ENCODE peak calls at places on chromosomes 4 and X, in six cellular contexts. W is fibroblast of mammary gland, D is dorsolateral prefrontal cortex, Y is BJ, C is GM12865, K is GM23248. A is an unnamed sample.

GRCh38 chrX:21166302-21166982 is 207.8 kb upstream of the CNKSR2 start:
- DNase-seq in D (no peak), Y (no peak), C (no peak), K (peak; percentile 54), W (peak; percentile 9), A (peak; percentile 9)

GRCh38 chr4:129839687-129840086 is 743.7 kb downstream of the C4orf33 start:
- DNase-seq in Y (no peak), D (no peak), W (peak; percentile 23), K (no peak), C (no peak), A (no peak)

GRCh38 chrX:13000311-13000811 is 25.5 kb downstream of the TMSB4X start:
- DNase-seq in C (peak; percentile 82), D (no peak), Y (no peak), W (no peak), K (no peak), A (no peak)

GRCh38 chr4:163367651-163368050 is 24.0 kb downstream of the NPY5R start:
- DNase-seq in C (no peak), D (no peak), Y (no peak), W (no peak), K (peak; percentile 2), A (no peak)

GRCh38 chr4:22668301-22668700 is 24.4 kb upstream of the GBA3 start:
- DNase-seq in K (peak; percentile 41), W (peak; percentile 66), Y (peak; percentile 46), C (peak; percentile 15), D (no peak), A (no peak)

GRCh38 chr4:154529737-154530136 is 20.5 kb downstream of the PLRG1 start:
- DNase-seq in Y (no peak), W (peak; percentile 27), K (no peak), C (no peak), D (no peak), A (no peak)

GRCh38 chr4:28443786-28444412 is 1583.3 kb downstream of the STIM2 start:
- DNase-seq in W (peak; percentile 58), Y (no peak), D (no peak), K (peak; percentile 36), C (no peak), A (no peak)

GRCh38 chr4:48905363-48906015 is 1.1 kb downstream of the OCIAD2 start:
- DNase-seq in W (peak; percentile 73), C (no peak), Y (no peak), K (peak; percentile 58), D (no peak), A (peak; percentile 81)

GRCh38 chr4:41212221-41213203 is 1.8 kb downstream of the APBB2 start:
- DNase-seq in C (peak; percentile 80), W (peak; percentile 78), K (peak; percentile 77), Y (no peak), D (no peak), A (no peak)
- H3K4me3 ChIP-seq in C (peak overlapping the region; percentile 83), W (peak overlapping the region; percentile 95), K (peak overlapping the region; percentile 87), Y (peak overlapping the region; percentile 77), D (peak overlapping the region; percentile 86), A (peak overlapping the region; percentile 65)

DNA sequence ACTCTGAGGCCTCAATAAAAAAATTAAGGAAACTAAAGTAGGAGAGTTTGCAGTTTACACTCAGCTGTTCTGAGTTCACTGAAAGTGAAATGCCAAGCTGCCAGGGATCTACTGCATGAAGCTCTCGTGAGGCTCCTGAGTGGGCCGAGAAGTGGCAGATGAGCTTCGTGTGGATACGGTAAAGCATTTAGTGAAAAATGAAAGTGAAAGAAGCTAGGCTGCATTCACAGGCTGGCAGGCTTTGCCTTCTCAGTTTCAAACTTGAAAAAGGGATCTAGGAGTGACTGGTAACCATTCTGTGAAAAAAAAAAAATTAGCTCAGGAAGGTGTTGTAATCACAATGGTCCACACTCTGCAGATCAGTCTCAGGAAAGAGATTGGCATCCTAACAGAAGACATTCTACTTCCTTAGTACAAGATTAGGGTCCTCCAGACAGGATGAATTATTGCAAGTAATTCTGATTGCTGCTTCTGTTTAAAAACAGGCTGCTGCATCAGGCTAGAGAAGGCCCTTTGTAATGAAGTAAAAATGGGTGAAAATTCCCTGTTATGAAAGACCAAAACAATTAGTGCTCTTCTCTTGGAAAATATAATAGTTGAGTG is 679.9 kb downstream of the RPA4 start:
- DNase-seq in D (no peak), W (peak; percentile 61), Y (peak; percentile 14), C (peak; percentile 81), K (peak; percentile 78), A (peak; percentile 22)
- H3K4me3 ChIP-seq in D (peak overlapping the region; percentile 27), W (no peak overlapping the region), Y (peak overlapping the region; percentile 11), C (peak overlapping the region; percentile 37), K (peak overlapping the region; percentile 68), A (peak overlapping the region; percentile 21)

GRCh38 chr4:148041606-148042324 is 309.9 kb downstream of the ARHGAP10 start:
- DNase-seq in Y (no peak), W (no peak), K (no peak), D (no peak), C (no peak), A (no peak)

GRCh38 chr4:148044889-148045352 is 313.0 kb downstream of the ARHGAP10 start:
- DNase-seq in K (no peak), W (no peak), D (no peak), Y (no peak), C (peak; percentile 74), A (no peak)

GRCh38 chr4:148043990-148044645 is 312.2 kb downstream of the ARHGAP10 start:
- DNase-seq in W (no peak), Y (no peak), D (no peak), K (no peak), C (no peak), A (no peak)
- H3K4me3 ChIP-seq in W (no peak overlapping the region), Y (no peak overlapping the region), D (no peak overlapping the region), K (no peak overlapping the region), C (no peak overlapping the region), A (no peak overlapping the region)

GRCh38 chrX:10157545-10157944 is 770 bp downstream of the CLCN4 start:
- DNase-seq in W (no peak), D (no peak), Y (no peak), C (no peak), K (peak; percentile 38), A (no peak)

GRCh38 chrX:10158279-10158939 is 1.6 kb downstream of the CLCN4 start:
- DNase-seq in Y (no peak), D (peak; percentile 65), W (no peak), C (no peak), K (peak; percentile 48), A (no peak)

GRCh38 chrX:10155137-10155536 is 1.6 kb upstream of the CLCN4 start:
- DNase-seq in D (no peak), W (no peak), K (no peak), Y (no peak), C (no peak), A (no peak)

GRCh38 chrX:10157032-10157341 is 212 bp downstream of the CLCN4 start:
- DNase-seq in K (no peak), D (no peak), W (no peak), C (no peak), Y (no peak), A (no peak)

GRCh38 chrX:10156199-10157031 is at the start of gene CLCN4:
- DNase-seq in W (peak; percentile 43), K (peak; percentile 61), Y (no peak), C (peak; percentile 4), D (peak; percentile 68), A (peak; percentile 38)
- H3K4me3 ChIP-seq in W (peak within 1 kb of the TSS; percentile 14), K (peak within 1 kb of the TSS; percentile 57), Y (no peak within 1 kb of the TSS), C (no peak within 1 kb of the TSS), D (peak within 1 kb of the TSS; percentile 40), A (peak within 1 kb of the TSS; percentile 54)

DNA sequence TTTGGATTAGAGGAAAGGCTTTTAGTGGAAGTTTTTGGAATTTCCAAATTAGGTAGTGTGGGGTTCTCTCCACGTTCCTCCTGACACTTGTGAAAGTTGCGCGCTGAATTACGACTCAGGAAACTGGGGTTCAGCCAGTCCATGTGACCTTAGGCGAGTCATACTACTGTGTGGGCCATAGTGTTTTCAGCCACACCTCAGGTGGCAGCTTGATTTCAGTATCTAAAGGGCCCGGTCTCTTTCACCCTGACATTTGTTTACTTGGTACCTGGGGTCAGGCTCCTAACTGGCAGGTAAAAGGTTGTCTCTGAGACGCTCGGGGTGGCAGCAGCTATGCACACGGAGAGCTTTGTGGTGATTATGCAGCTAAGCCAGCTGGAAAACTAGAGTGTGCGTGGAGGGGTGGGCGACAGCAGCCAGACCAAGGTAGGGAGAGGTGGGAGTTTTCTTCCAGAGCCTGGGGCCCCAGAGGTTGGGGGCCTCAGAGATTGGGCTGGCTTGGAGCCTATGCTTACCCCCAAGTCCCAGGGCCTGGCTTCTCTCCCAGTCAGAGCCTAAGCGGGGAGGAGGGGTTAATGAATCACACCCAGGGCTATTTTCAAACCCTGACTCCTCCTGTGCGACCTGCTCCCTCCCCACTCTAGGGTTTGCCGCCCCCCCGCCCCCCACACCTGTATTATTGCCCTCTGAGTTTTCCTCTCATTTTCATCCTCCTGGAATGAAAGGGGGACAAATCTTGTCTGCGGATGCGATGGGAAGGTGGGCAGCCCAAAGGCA is 47.2 kb downstream of the STARD8 start:
- DNase-seq in K (peak; percentile 45), D (no peak), C (peak; percentile 12), W (peak; percentile 16), Y (no peak), A (no peak)
- H3K4me3 ChIP-seq in K (peak overlapping the region; percentile 73), D (peak overlapping the region; percentile 59), C (peak overlapping the region; percentile 34), W (peak overlapping the region; percentile 48), Y (peak overlapping the region; percentile 59), A (peak overlapping the region; percentile 68)

A was measured in epithelial cell of proximal tubule.